ENCODE peak calls at places on chromosomes 7 and 10, in four cellular contexts. One of them, this sample, is unnamed.
A peak's percentile ranks its signal among the peaks of the same experiment; 100 is the strongest.

GRCh38 chr10:101834341-101834740 is 9.3 kb downstream of the KCNIP2 start:
- DNase-seq in HepG2: no peak
- DNase-seq in K562: peak; percentile 22
- DNase-seq in H1: no peak
- DNase-seq in this sample: no peak

GRCh38 chr10:3740157-3740871 is 44.7 kb downstream of the KLF6 start:
- DNase-seq in HepG2: peak; percentile 98
- DNase-seq in K562: no peak
- DNase-seq in H1: no peak
- DNase-seq in this sample: no peak

GRCh38 chr10:5971315-5971832 is 6.0 kb downstream of the IL15RA start:
- DNase-seq in HepG2: no peak
- DNase-seq in K562: peak; percentile 70
- DNase-seq in H1: peak; percentile 8
- DNase-seq in this sample: no peak

GRCh38 chr10:106866244-106866845 is 298.2 kb downstream of the SORCS1 start:
- DNase-seq in HepG2: no peak
- DNase-seq in K562: no peak
- DNase-seq in H1: no peak
- DNase-seq in this sample: no peak

GRCh38 chr10:79401015-79401921 is 44.2 kb downstream of the ZCCHC24 start:
- DNase-seq in HepG2: no peak
- DNase-seq in K562: no peak
- DNase-seq in H1: no peak
- DNase-seq in this sample: no peak

GRCh38 chr10:6011558-6011957 is 34.2 kb upstream of the IL15RA start:
- DNase-seq in HepG2: no peak
- DNase-seq in K562: no peak
- DNase-seq in H1: no peak
- DNase-seq in this sample: no peak

GRCh38 chr10:74177140-74177677 is 26.2 kb downstream of the ADK start:
- DNase-seq in HepG2: peak; percentile 81
- DNase-seq in K562: peak; percentile 58
- DNase-seq in H1: no peak
- DNase-seq in this sample: no peak

GRCh38 chr7:157003445-157004049 is 6.9 kb downstream of the MNX1 start:
- DNase-seq in HepG2: no peak
- DNase-seq in K562: no peak
- DNase-seq in H1: peak; percentile 80
- DNase-seq in this sample: no peak

GRCh38 chr7:46610746-46611145 is 689.7 kb upstream of the IGFBP3 start:
- DNase-seq in HepG2: no peak
- DNase-seq in K562: no peak
- DNase-seq in H1: no peak
- DNase-seq in this sample: no peak

DNA sequence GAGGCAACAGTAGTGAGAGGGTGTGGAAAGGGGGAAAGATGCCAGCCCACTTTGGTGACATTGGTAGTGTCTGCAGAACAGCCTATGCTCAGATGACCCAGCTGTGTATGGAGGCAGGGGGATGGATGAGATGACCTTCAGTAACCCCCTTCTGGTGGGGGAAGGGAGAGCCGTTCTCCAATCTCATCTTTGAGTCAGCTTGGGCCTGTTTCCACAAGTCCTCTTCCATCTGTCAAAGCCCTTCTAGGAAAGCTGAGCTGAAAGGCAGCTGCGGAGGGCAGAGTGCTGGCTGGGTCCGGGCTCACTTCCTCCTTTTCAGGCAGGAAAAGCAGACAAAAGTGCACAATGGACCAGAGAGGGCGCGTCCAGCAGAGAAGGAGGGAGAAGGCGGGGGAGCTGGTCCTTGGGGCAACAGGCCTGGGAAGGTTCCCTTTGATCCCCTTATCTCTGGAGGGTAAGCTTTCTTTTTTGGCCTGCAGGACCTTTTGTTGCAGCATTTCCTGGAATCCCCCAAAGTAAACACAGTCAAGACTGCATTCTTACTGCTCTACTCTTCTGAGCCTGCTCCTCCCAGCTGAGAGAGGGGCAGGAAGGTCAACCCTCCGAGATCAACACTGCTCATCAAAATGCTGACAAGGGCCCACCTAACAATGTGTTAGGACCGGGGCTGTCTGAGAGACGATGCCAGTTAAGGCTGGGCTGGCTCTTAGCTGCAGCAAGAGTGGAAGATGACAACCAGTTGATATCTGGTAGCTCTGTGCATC is 1.2 kb upstream of the LRMDA start:
- DNase-seq in HepG2: peak; percentile 97
- DNase-seq in K562: no peak
- DNase-seq in H1: no peak
- DNase-seq in this sample: peak; percentile 41
- TF ChIP-seq JUN in HepG2: no peak
- TF ChIP-seq JUN in K562: no peak
- TF ChIP-seq JUN in H1: no peak
- TF ChIP-seq JUN in this sample: no peak

GRCh38 chr10:131690805-131691239 is 210.0 kb upstream of the PPP2R2D start:
- DNase-seq in HepG2: no peak
- DNase-seq in K562: no peak
- DNase-seq in H1: no peak
- DNase-seq in this sample: no peak

GRCh38 chr10:131689486-131689885 is 211.3 kb upstream of the PPP2R2D start:
- DNase-seq in HepG2: no peak
- DNase-seq in K562: no peak
- DNase-seq in H1: no peak
- DNase-seq in this sample: no peak

GRCh38 chr10:131691481-131692090 is 209.2 kb upstream of the PPP2R2D start:
- DNase-seq in HepG2: no peak
- DNase-seq in K562: no peak
- DNase-seq in H1: no peak
- DNase-seq in this sample: no peak

GRCh38 chr10:131689016-131689415 is 211.8 kb upstream of the PPP2R2D start:
- DNase-seq in HepG2: no peak
- DNase-seq in K562: no peak
- DNase-seq in H1: peak; percentile 65
- DNase-seq in this sample: peak; percentile 63

GRCh38 chr10:131689954-131690669 is 210.7 kb upstream of the PPP2R2D start:
- DNase-seq in HepG2: no peak
- DNase-seq in K562: no peak
- DNase-seq in H1: no peak
- DNase-seq in this sample: no peak
- TF ChIP-seq CREB1 in HepG2: no peak
- TF ChIP-seq CREB1 in K562: no peak
- TF ChIP-seq CREB1 in H1: no peak
- TF ChIP-seq CREB1 in this sample: no peak

DNA sequence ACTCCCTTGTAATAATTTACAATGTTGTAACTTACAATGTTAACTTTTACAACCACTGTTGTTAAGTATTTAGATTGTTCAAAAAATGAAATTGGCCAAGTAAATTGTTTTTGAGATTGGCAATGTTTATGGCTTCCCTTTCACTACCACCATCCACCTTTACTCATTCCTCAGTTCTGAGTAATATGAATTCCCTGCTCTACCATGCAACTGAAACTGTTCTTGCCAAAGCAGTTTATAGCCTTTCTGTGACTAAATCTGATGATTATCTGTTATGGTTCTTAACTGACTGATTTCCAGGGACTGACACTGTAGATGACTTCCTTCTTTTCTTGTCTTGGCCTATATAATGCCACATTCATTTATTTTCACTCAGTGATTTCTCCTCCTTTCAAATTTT is 80.4 kb upstream of the TMEM106B start:
- DNase-seq in HepG2: no peak
- DNase-seq in K562: no peak
- DNase-seq in H1: no peak
- DNase-seq in this sample: no peak
- TF ChIP-seq JUN in HepG2: no peak
- TF ChIP-seq JUN in K562: no peak
- TF ChIP-seq JUN in H1: no peak
- TF ChIP-seq JUN in this sample: no peak

DNA sequence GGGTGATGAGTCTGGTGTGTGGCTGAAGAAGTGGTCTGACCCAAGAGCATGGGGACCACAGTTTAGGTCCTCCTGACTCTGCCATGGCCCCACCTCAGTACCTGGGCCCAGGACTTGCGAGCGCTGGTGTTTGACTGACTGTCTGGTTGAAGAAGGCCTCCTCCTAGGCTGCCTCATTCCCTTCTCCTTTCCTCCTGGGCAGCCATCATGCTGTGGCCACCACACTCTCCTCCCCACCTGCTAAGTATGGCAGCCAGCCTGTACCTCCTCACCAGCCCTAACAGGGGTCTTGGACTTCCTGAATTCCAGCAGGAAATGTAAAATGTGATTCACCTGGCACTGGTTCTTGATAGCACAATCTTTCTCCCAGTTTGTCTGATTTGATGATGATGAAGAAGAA is 156.8 kb upstream of the GPR26 start:
- DNase-seq in HepG2: no peak
- DNase-seq in K562: no peak
- DNase-seq in H1: no peak
- DNase-seq in this sample: no peak
- TF ChIP-seq CREB1 in HepG2: no peak
- TF ChIP-seq CREB1 in K562: no peak
- TF ChIP-seq CREB1 in H1: no peak
- TF ChIP-seq CREB1 in this sample: no peak

DNA sequence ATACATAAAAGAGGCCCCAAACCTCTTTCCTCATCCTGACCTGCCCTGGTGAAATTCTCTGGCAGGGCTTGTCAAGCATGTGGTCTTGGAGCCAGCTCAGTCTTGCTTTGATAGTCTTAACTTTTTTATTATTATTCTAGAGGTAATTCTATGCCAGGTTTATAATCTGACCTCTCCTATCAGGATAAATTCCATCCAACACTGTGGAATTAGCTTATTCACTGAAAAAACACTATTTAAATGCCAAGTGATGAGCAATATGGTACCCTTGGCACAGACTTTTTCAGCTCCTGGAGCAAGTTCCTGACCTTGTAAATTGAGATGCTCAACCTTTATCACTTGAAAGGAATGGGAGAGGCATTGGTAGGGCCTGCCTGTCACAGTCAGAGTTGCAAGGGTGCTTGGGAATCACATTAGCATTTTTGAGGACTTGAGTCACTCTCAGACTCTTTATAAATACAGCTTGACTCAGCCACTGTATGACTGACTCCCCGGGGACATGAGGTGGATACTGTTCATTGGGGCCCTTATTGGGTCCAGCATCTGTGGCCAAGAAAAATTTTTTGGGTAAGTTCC is at the start of gene CPA4:
- DNase-seq in HepG2: no peak
- DNase-seq in K562: no peak
- DNase-seq in H1: no peak
- DNase-seq in this sample: no peak
- TF ChIP-seq JUN in HepG2: no peak
- TF ChIP-seq JUN in K562: no peak
- TF ChIP-seq JUN in H1: no peak
- TF ChIP-seq JUN in this sample: no peak

GRCh38 chr10:121788115-121788514 is 139.7 kb downstream of the ATE1 start:
- DNase-seq in HepG2: no peak
- DNase-seq in K562: no peak
- DNase-seq in H1: no peak
- DNase-seq in this sample: no peak
- TF ChIP-seq CREB1 in HepG2: no peak
- TF ChIP-seq CREB1 in K562: no peak
- TF ChIP-seq CREB1 in H1: no peak
- TF ChIP-seq CREB1 in this sample: no peak

DNA sequence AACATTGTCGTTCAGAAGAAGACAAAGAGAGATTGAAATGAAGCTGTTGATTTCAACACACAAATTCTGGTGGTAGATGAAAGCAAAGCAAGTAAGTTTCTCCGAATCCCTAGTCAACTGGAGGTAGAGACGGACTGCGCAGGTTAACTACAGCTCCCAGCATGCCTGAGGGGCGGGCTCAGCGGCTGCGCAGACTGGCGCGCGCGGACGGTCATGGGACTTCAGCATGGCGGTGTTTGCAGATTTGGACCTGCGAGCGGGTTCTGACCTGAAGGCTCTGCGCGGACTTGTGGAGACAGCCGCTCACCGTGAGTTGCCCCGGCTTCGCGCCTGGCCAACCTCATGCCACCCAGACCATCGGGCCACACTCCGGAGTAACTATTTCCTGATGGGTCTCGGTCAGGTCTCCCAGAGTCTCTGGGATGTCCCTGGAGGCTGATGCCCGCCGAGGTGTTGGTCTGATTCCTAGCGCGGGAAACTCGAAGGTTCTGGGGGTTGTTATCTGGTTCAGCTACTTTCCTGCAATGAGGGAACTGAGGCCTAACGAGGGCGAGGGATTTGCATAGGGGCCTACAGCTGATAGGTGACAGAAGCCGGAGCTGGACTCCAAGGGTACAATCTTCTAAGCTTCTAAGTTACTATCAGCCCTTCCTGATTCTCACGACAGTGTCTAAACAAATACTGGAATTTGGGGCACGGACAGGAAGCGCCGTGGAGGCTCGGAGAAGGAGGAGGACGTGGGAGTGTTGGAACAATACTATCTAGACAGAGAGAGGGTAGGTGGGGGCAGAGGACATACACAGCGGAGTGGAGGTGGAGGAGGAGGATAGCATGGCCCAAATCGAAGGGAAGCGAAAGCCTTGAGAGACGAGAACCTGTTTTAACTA is at the start of gene RPP30:
- DNase-seq in HepG2: peak; percentile 75
- DNase-seq in K562: peak; percentile 77
- DNase-seq in H1: peak; percentile 88
- DNase-seq in this sample: peak; percentile 87
- TF ChIP-seq JUN in HepG2: no peak
- TF ChIP-seq JUN in K562: no peak
- TF ChIP-seq JUN in H1: no peak
- TF ChIP-seq JUN in this sample: no peak

DNA sequence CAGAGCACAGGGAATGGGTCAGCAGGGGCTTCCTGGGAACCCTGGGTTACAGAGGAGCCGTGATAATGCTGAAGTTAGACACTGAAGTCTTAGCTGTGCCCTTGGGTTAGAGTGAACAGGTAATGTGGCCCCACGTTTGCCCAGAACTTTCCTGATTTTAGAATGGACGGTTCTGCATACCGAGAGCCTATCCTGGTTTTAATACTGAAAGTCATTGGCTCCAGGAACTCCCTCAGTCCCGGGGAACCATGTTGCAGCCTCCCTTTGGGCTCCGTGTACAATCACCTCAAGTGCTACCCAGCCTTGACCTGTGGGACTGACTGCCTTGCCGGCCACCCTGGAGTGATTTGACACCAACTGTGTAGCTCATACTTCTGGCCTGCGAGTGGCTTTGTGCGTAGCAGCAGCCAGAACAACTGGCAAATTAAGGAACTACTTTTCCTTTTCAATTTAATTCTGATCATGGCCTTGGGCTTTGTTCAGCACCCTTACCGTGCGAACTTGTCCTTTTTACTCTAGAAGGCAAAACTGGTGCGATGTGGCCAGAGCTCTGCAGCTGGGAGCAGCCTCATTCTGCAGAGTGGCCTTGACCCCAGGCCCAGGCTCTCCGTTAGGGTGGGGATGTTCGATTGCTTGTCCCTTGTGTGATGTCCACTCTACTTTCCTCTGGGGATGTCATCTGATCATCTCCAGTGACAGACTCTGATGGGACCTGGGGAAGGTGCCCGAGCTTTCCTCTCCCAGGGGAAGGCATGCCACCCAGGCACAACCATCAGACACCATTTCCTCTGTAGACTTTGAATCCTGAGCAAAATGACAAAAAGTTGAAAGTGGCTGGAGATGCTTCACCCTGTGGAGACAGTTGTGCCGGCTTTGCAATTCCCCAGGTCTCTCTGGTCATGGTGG is 265.9 kb downstream of the GLRX3 start:
- DNase-seq in HepG2: no peak
- DNase-seq in K562: no peak
- DNase-seq in H1: no peak
- DNase-seq in this sample: no peak
- TF ChIP-seq CREB1 in HepG2: no peak
- TF ChIP-seq CREB1 in K562: no peak
- TF ChIP-seq CREB1 in H1: no peak
- TF ChIP-seq CREB1 in this sample: no peak